ENCODE peak calls at places on chromosomes 7 and 10, in seven cellular contexts. One of them, this sample, is unnamed.

GRCh38 chr7:47291461-47292051 is 290.4 kb downstream of the TNS3 start:
- DNase-seq in AG09319: peak
- DNase-seq in foreskin fibroblast: peak
- DNase-seq in A673: no peak
- DNase-seq in B cell: no peak
- DNase-seq in Calu3: peak
- DNase-seq in neural crest cell: no peak
- DNase-seq in this sample: no peak

GRCh38 chr10:89644967-89645741 is at the start of gene PANK1:
- DNase-seq in AG09319: peak
- DNase-seq in foreskin fibroblast: peak
- DNase-seq in A673: peak
- DNase-seq in B cell: peak
- DNase-seq in Calu3: peak
- DNase-seq in neural crest cell: peak
- DNase-seq in this sample: peak

GRCh38 chr10:113899952-113900598 is 45.6 kb downstream of the NHLRC2 start:
- DNase-seq in AG09319: no peak
- DNase-seq in foreskin fibroblast: peak
- DNase-seq in A673: no peak
- DNase-seq in B cell: no peak
- DNase-seq in Calu3: no peak
- DNase-seq in neural crest cell: no peak
- DNase-seq in this sample: no peak

GRCh38 chr10:102769375-102770107 is 25.8 kb downstream of the WBP1L start:
- DNase-seq in AG09319: no peak
- DNase-seq in foreskin fibroblast: peak
- DNase-seq in A673: no peak
- DNase-seq in B cell: no peak
- DNase-seq in Calu3: no peak
- DNase-seq in neural crest cell: no peak
- DNase-seq in this sample: no peak

GRCh38 chr10:133334495-133335237 is 2.0 kb downstream of the CALY start:
- DNase-seq in AG09319: no peak
- DNase-seq in foreskin fibroblast: peak
- DNase-seq in A673: no peak
- DNase-seq in B cell: no peak
- DNase-seq in Calu3: no peak
- DNase-seq in neural crest cell: no peak
- DNase-seq in this sample: no peak

GRCh38 chr10:33899578-33900531 is 565.4 kb upstream of the NRP1 start:
- DNase-seq in AG09319: no peak
- DNase-seq in foreskin fibroblast: peak
- DNase-seq in A673: no peak
- DNase-seq in B cell: no peak
- DNase-seq in Calu3: no peak
- DNase-seq in neural crest cell: no peak
- DNase-seq in this sample: no peak

GRCh38 chr10:90969947-90970673 is 49.2 kb upstream of the ANKRD1 start:
- DNase-seq in AG09319: no peak
- DNase-seq in foreskin fibroblast: peak
- DNase-seq in A673: peak
- DNase-seq in B cell: no peak
- DNase-seq in Calu3: no peak
- DNase-seq in neural crest cell: no peak
- DNase-seq in this sample: no peak

GRCh38 chr10:96431211-96431970 is 72.6 kb upstream of the OPALIN start:
- DNase-seq in AG09319: no peak
- DNase-seq in foreskin fibroblast: no peak
- DNase-seq in A673: no peak
- DNase-seq in B cell: no peak
- DNase-seq in Calu3: no peak
- DNase-seq in neural crest cell: no peak
- DNase-seq in this sample: no peak

GRCh38 chr10:88389456-88389855 is 193.7 kb downstream of the RNLS start:
- DNase-seq in AG09319: peak
- DNase-seq in foreskin fibroblast: peak
- DNase-seq in A673: peak
- DNase-seq in B cell: peak
- DNase-seq in Calu3: peak
- DNase-seq in neural crest cell: peak
- DNase-seq in this sample: no peak

GRCh38 chr10:125265579-125265955 is 105.2 kb upstream of the CTBP2 start:
- DNase-seq in AG09319: no peak
- DNase-seq in foreskin fibroblast: peak
- DNase-seq in A673: no peak
- DNase-seq in B cell: no peak
- DNase-seq in Calu3: no peak
- DNase-seq in neural crest cell: no peak
- DNase-seq in this sample: no peak

GRCh38 chr7:42843209-42843800 is 68.6 kb downstream of the C7orf25 start:
- DNase-seq in AG09319: no peak
- DNase-seq in foreskin fibroblast: peak
- DNase-seq in A673: peak
- DNase-seq in B cell: no peak
- DNase-seq in Calu3: peak
- DNase-seq in neural crest cell: peak
- DNase-seq in this sample: no peak

GRCh38 chr7:35804571-35804970 is 3.7 kb downstream of the SEPTIN7 start:
- DNase-seq in AG09319: no peak
- DNase-seq in foreskin fibroblast: no peak
- DNase-seq in A673: no peak
- DNase-seq in B cell: no peak
- DNase-seq in Calu3: no peak
- DNase-seq in neural crest cell: no peak
- DNase-seq in this sample: no peak

GRCh38 chr10:43076876-43077420 is at the start of gene RET:
- DNase-seq in AG09319: no peak
- DNase-seq in foreskin fibroblast: peak
- DNase-seq in A673: peak
- DNase-seq in B cell: no peak
- DNase-seq in Calu3: peak
- DNase-seq in neural crest cell: no peak
- DNase-seq in this sample: no peak

GRCh38 chr7:1059200-1060091 is 15.1 kb downstream of the GPR146 start:
- DNase-seq in AG09319: no peak
- DNase-seq in foreskin fibroblast: peak
- DNase-seq in A673: peak
- DNase-seq in B cell: no peak
- DNase-seq in Calu3: no peak
- DNase-seq in neural crest cell: no peak
- DNase-seq in this sample: no peak

GRCh38 chr7:30391806-30392205 is 86.8 kb downstream of the NOD1 start:
- DNase-seq in AG09319: no peak
- DNase-seq in foreskin fibroblast: no peak
- DNase-seq in A673: no peak
- DNase-seq in B cell: no peak
- DNase-seq in Calu3: no peak
- DNase-seq in neural crest cell: no peak
- DNase-seq in this sample: no peak

GRCh38 chr7:30395676-30396075 is 82.9 kb downstream of the NOD1 start:
- DNase-seq in AG09319: no peak
- DNase-seq in foreskin fibroblast: no peak
- DNase-seq in A673: no peak
- DNase-seq in B cell: no peak
- DNase-seq in Calu3: no peak
- DNase-seq in neural crest cell: no peak
- DNase-seq in this sample: no peak

GRCh38 chr7:30390872-30391646 is 87.5 kb downstream of the NOD1 start:
- DNase-seq in AG09319: no peak
- DNase-seq in foreskin fibroblast: no peak
- DNase-seq in A673: peak
- DNase-seq in B cell: no peak
- DNase-seq in Calu3: no peak
- DNase-seq in neural crest cell: no peak
- DNase-seq in this sample: no peak

GRCh38 chr7:30396379-30396778 is 82.2 kb downstream of the NOD1 start:
- DNase-seq in AG09319: no peak
- DNase-seq in foreskin fibroblast: peak
- DNase-seq in A673: peak
- DNase-seq in B cell: no peak
- DNase-seq in Calu3: no peak
- DNase-seq in neural crest cell: no peak
- DNase-seq in this sample: no peak
- TF ChIP-seq CTCF in AG09319: peak
- TF ChIP-seq CTCF in foreskin fibroblast: peak
- TF ChIP-seq CTCF in A673: peak
- TF ChIP-seq CTCF in B cell: no peak
- TF ChIP-seq CTCF in Calu3: no peak
- TF ChIP-seq CTCF in neural crest cell: no peak
- TF ChIP-seq CTCF in this sample: no peak

GRCh38 chr10:47438857-47439474 is 44.9 kb downstream of the ANXA8 start:
- DNase-seq in AG09319: peak
- DNase-seq in foreskin fibroblast: peak
- DNase-seq in A673: peak
- DNase-seq in B cell: no peak
- DNase-seq in Calu3: peak
- DNase-seq in neural crest cell: peak
- DNase-seq in this sample: no peak
- TF ChIP-seq CTCF in AG09319: peak
- TF ChIP-seq CTCF in foreskin fibroblast: peak
- TF ChIP-seq CTCF in A673: peak
- TF ChIP-seq CTCF in B cell: no peak
- TF ChIP-seq CTCF in Calu3: peak
- TF ChIP-seq CTCF in neural crest cell: peak
- TF ChIP-seq CTCF in this sample: peak

DNA sequence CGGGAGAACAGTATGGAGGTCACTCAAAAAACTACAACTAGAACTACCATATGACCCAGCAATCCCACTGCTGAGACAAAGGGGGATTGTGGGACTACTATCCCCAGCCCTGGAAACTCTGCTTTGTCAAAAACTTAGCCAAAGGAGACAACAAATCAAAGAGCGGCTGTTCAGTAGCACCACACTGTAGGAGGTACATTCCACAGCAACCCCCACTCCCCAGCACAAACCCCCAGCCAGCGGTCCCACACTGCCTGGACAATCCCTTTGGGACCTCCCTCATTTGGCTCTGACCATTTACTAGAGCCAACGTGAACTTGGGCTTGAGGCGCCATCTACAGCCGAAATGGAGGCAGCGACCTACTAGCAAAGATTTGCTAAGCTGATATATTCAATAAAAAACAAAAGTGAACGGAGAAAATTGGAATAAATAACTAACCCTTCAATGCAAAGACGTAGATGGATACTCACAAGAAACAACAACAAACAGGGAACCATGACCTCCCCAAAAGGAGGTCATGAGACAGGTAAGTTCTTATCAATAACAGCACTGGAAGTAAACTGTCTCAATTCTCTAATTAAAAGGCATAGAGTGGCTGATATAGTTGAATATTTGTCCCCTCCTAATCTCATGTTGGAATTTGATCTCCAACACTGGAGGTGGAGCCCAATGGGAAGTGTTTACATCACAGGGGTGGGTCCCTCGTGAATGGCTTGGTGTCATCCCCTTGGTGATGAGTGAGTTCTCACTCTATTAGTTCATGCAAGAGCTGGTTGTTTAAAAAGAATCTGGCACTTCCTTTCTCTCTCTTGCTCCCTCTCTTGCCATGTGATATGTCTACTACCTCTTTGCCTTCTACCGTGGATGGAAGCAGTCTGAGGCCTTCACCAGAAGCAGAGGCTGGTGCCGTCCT is 119.0 kb upstream of the KCNMA1 start:
- DNase-seq in AG09319: no peak
- DNase-seq in foreskin fibroblast: peak
- DNase-seq in A673: peak
- DNase-seq in B cell: no peak
- DNase-seq in Calu3: peak
- DNase-seq in neural crest cell: peak
- DNase-seq in this sample: peak
- TF ChIP-seq CTCF in AG09319: peak
- TF ChIP-seq CTCF in foreskin fibroblast: peak
- TF ChIP-seq CTCF in A673: peak
- TF ChIP-seq CTCF in B cell: no peak
- TF ChIP-seq CTCF in Calu3: peak
- TF ChIP-seq CTCF in neural crest cell: peak
- TF ChIP-seq CTCF in this sample: peak

DNA sequence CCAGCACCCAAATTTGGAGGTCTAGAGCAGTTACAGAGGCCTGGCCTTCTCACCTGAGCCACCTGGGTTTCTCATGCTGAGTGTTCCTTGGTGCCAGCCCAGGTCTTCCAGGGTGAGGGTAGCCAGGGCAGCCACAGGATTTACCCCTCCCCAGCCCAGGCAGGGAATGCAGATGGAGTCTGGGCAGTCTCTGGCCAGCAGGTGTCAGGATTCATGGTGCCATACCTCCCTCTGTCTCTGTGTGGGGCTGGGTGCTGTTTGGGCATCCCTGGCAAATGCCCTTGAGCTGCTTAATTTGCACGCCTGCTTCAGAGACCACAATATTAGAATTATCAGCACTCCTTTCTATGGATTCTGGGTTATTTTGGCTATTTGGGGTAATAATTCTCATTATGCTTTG is 246.7 kb downstream of the GFRA1 start:
- DNase-seq in AG09319: no peak
- DNase-seq in foreskin fibroblast: no peak
- DNase-seq in A673: no peak
- DNase-seq in B cell: no peak
- DNase-seq in Calu3: no peak
- DNase-seq in neural crest cell: no peak
- DNase-seq in this sample: no peak
- TF ChIP-seq CTCF in AG09319: no peak
- TF ChIP-seq CTCF in foreskin fibroblast: peak
- TF ChIP-seq CTCF in A673: no peak
- TF ChIP-seq CTCF in B cell: no peak
- TF ChIP-seq CTCF in Calu3: no peak
- TF ChIP-seq CTCF in neural crest cell: peak
- TF ChIP-seq CTCF in this sample: no peak

GRCh38 chr7:82740246-82740848 is 296.8 kb upstream of the CACNA2D1 start:
- DNase-seq in AG09319: peak
- DNase-seq in foreskin fibroblast: peak
- DNase-seq in A673: peak
- DNase-seq in B cell: no peak
- DNase-seq in Calu3: peak
- DNase-seq in neural crest cell: peak
- DNase-seq in this sample: peak
- TF ChIP-seq CTCF in AG09319: peak
- TF ChIP-seq CTCF in foreskin fibroblast: peak
- TF ChIP-seq CTCF in A673: peak
- TF ChIP-seq CTCF in B cell: no peak
- TF ChIP-seq CTCF in Calu3: peak
- TF ChIP-seq CTCF in neural crest cell: peak
- TF ChIP-seq CTCF in this sample: peak

DNA sequence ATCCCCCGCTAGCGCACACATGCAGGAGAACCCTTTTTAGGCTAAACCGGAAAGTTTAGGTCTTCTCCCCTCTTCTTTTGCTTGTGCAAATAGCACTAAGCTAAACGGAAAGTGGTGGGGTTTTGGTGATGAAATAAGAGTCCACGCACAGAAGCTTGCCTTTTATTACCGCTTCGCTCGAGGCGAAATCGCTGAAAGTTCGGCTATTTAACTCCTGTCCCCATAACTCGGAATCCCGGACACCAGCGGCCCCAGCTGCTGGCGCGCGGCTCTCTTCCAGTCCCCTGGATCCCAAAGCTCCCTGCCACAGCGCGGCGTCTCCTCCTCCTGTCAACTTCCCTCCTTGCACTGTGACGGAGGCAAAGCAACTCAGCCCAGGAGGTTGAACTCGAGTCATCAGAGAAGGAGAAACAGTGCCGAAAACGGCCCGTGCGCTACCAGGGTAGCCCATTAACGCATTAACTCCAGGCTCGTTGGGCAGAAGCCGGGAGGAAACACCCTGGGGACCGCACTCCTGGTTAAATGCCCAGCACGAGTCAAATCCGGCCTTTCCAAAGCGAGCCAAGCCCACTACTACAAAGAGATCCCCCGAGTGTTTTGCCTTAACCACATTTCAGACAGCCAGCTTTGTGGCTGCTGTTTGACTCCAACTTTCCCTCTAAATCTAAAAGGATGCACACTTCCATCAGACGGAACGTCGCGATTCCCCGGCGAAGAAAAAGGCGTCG is 1.3 kb downstream of the SEMA3D start:
- DNase-seq in AG09319: no peak
- DNase-seq in foreskin fibroblast: peak
- DNase-seq in A673: peak
- DNase-seq in B cell: no peak
- DNase-seq in Calu3: peak
- DNase-seq in neural crest cell: peak
- DNase-seq in this sample: peak
- TF ChIP-seq CTCF in AG09319: peak
- TF ChIP-seq CTCF in foreskin fibroblast: peak
- TF ChIP-seq CTCF in A673: peak
- TF ChIP-seq CTCF in B cell: no peak
- TF ChIP-seq CTCF in Calu3: no peak
- TF ChIP-seq CTCF in neural crest cell: peak
- TF ChIP-seq CTCF in this sample: no peak

This sample was measured in progenitor cell of endocrine pancreas.